ENCODE peak calls at places on chromosomes 5 and 9, in eight cellular contexts. F, N, T, I, B, A, R and Y are unnamed samples.

GRCh38 chr9:114804504-114804903 is 1.3 kb downstream of the TNFSF15 start:
- DNase-seq in F (no peak), N (no peak), T (no peak), I (no peak), B (peak), A (no peak), R (no peak), Y (peak)

GRCh38 chr9:86859056-86859455 is 88.2 kb downstream of the GAS1 start:
- DNase-seq in F (no peak), N (no peak), T (no peak), I (no peak), B (no peak), A (no peak), R (no peak), Y (no peak)

GRCh38 chr5:52856564-52856963 is 68.8 kb downstream of the ITGA1 start:
- DNase-seq in F (no peak), N (no peak), T (no peak), I (no peak), B (no peak), A (no peak), R (no peak), Y (peak)

GRCh38 chr5:132474131-132474723 is 16.3 kb downstream of the IRF1 start:
- DNase-seq in F (no peak), N (no peak), T (no peak), I (no peak), B (peak), A (no peak), R (peak), Y (no peak)

GRCh38 chr9:34650816-34651215 is 1.2 kb upstream of the IL11RA start:
- DNase-seq in F (no peak), N (no peak), T (no peak), I (no peak), B (no peak), A (no peak), R (no peak), Y (peak)

GRCh38 chr9:16241231-16241630 is 629.2 kb downstream of the BNC2 start:
- DNase-seq in F (no peak), N (no peak), T (no peak), I (no peak), B (no peak), A (no peak), R (no peak), Y (peak)

GRCh38 chr9:17509698-17510097 is 69.2 kb upstream of the SH3GL2 start:
- DNase-seq in F (no peak), N (no peak), T (no peak), I (no peak), B (no peak), A (no peak), R (no peak), Y (peak)

GRCh38 chr5:61357745-61358144 is 25.7 kb downstream of the ZSWIM6 start:
- DNase-seq in F (no peak), N (no peak), T (no peak), I (no peak), B (no peak), A (peak), R (no peak), Y (no peak)

GRCh38 chr9:110016340-110016739 is 191.6 kb downstream of the C9orf152 start:
- DNase-seq in F (no peak), N (no peak), T (no peak), I (no peak), B (no peak), A (no peak), R (peak), Y (peak)

GRCh38 chr5:16135506-16135905 is 44.1 kb downstream of the MARCHF11 start:
- DNase-seq in F (no peak), N (no peak), T (no peak), I (no peak), B (no peak), A (no peak), R (no peak), Y (no peak)

GRCh38 chr9:127519301-127520166 is 68.2 kb downstream of the LRSAM1 start:
- DNase-seq in F (peak), N (no peak), T (peak), I (no peak), B (no peak), A (no peak), R (peak), Y (peak)

GRCh38 chr5:150694638-150695037 is 6.2 kb downstream of the RBM22 start:
- DNase-seq in F (no peak), N (no peak), T (no peak), I (no peak), B (no peak), A (no peak), R (no peak), Y (peak)

GRCh38 chr5:1065891-1066650 is 45.8 kb downstream of the SLC12A7 start:
- DNase-seq in F (no peak), N (no peak), T (no peak), I (no peak), B (no peak), A (no peak), R (no peak), Y (no peak)

GRCh38 chr5:101364469-101364868 is 461.4 kb upstream of the ST8SIA4 start:
- DNase-seq in F (no peak), N (no peak), T (no peak), I (no peak), B (no peak), A (no peak), R (no peak), Y (no peak)

GRCh38 chr5:72459089-72459661 is 48.0 kb downstream of the ZNF366 start:
- DNase-seq in F (no peak), N (no peak), T (no peak), I (no peak), B (no peak), A (no peak), R (no peak), Y (no peak)

GRCh38 chr9:38641985-38642864 is 21.8 kb upstream of the ANKRD18A start:
- DNase-seq in F (no peak), N (no peak), T (no peak), I (no peak), B (peak), A (peak), R (no peak), Y (peak)